ENCODE peak calls at places on chromosomes 6 and 20, in nine cellular contexts. One of them, this sample, is unnamed.

GRCh38 chr6:9851006-9851405 is 563.9 kb downstream of the TFAP2A start:
- DNase-seq in choroid plexus epithelial cell: no peak
- DNase-seq in activated naive CD4-positive, alpha-beta T cell treated with anti-CD3 and anti-CD28 coated beads for 36 hours: no peak
- DNase-seq in kidney glomerular epithelial cell: no peak
- DNase-seq in activated T-helper 1 cell treated with anti-CD3 and anti-CD28 coated beads, Interleukin-2, amount 50 U/mL, for 16 hours: no peak
- DNase-seq in stomach: no peak
- DNase-seq in T-helper 2 cell: no peak
- DNase-seq in nephron progenitor cell: no peak
- DNase-seq in iris pigment epithelial cell: no peak
- DNase-seq in this sample: no peak

GRCh38 chr6:43986177-43986825 is 141.0 kb downstream of the MRPL14 start:
- DNase-seq in choroid plexus epithelial cell: no peak
- DNase-seq in activated naive CD4-positive, alpha-beta T cell treated with anti-CD3 and anti-CD28 coated beads for 36 hours: no peak
- DNase-seq in kidney glomerular epithelial cell: no peak
- DNase-seq in activated T-helper 1 cell treated with anti-CD3 and anti-CD28 coated beads, Interleukin-2, amount 50 U/mL, for 16 hours: no peak
- DNase-seq in stomach: no peak
- DNase-seq in T-helper 2 cell: no peak
- DNase-seq in nephron progenitor cell: no peak
- DNase-seq in iris pigment epithelial cell: no peak
- DNase-seq in this sample: no peak

GRCh38 chr6:160421854-160422253 is 73.7 kb downstream of the SLC22A3 start:
- DNase-seq in choroid plexus epithelial cell: no peak
- DNase-seq in activated naive CD4-positive, alpha-beta T cell treated with anti-CD3 and anti-CD28 coated beads for 36 hours: no peak
- DNase-seq in kidney glomerular epithelial cell: no peak
- DNase-seq in activated T-helper 1 cell treated with anti-CD3 and anti-CD28 coated beads, Interleukin-2, amount 50 U/mL, for 16 hours: no peak
- DNase-seq in stomach: no peak
- DNase-seq in T-helper 2 cell: no peak
- DNase-seq in nephron progenitor cell: no peak
- DNase-seq in iris pigment epithelial cell: peak; percentile 16
- DNase-seq in this sample: no peak

GRCh38 chr20:58702859-58703648 is 10.5 kb downstream of the NPEPL1 start:
- DNase-seq in choroid plexus epithelial cell: no peak
- DNase-seq in activated naive CD4-positive, alpha-beta T cell treated with anti-CD3 and anti-CD28 coated beads for 36 hours: peak; percentile 46
- DNase-seq in kidney glomerular epithelial cell: no peak
- DNase-seq in activated T-helper 1 cell treated with anti-CD3 and anti-CD28 coated beads, Interleukin-2, amount 50 U/mL, for 16 hours: no peak
- DNase-seq in stomach: no peak
- DNase-seq in T-helper 2 cell: no peak
- DNase-seq in nephron progenitor cell: no peak
- DNase-seq in iris pigment epithelial cell: no peak
- DNase-seq in this sample: no peak

GRCh38 chr6:144181639-144182038 is 31.3 kb downstream of the STX11 start:
- DNase-seq in choroid plexus epithelial cell: no peak
- DNase-seq in activated naive CD4-positive, alpha-beta T cell treated with anti-CD3 and anti-CD28 coated beads for 36 hours: no peak
- DNase-seq in kidney glomerular epithelial cell: no peak
- DNase-seq in activated T-helper 1 cell treated with anti-CD3 and anti-CD28 coated beads, Interleukin-2, amount 50 U/mL, for 16 hours: no peak
- DNase-seq in stomach: no peak
- DNase-seq in T-helper 2 cell: no peak
- DNase-seq in nephron progenitor cell: no peak
- DNase-seq in iris pigment epithelial cell: no peak
- DNase-seq in this sample: no peak

GRCh38 chr6:44708208-44708607 is 320.7 kb downstream of the CDC5L start:
- DNase-seq in choroid plexus epithelial cell: no peak
- DNase-seq in activated naive CD4-positive, alpha-beta T cell treated with anti-CD3 and anti-CD28 coated beads for 36 hours: no peak
- DNase-seq in kidney glomerular epithelial cell: no peak
- DNase-seq in activated T-helper 1 cell treated with anti-CD3 and anti-CD28 coated beads, Interleukin-2, amount 50 U/mL, for 16 hours: no peak
- DNase-seq in stomach: no peak
- DNase-seq in T-helper 2 cell: no peak
- DNase-seq in nephron progenitor cell: no peak
- DNase-seq in iris pigment epithelial cell: no peak
- DNase-seq in this sample: no peak

GRCh38 chr6:49950415-49950751 is 13.6 kb downstream of the DEFB114 start:
- DNase-seq in choroid plexus epithelial cell: no peak
- DNase-seq in activated naive CD4-positive, alpha-beta T cell treated with anti-CD3 and anti-CD28 coated beads for 36 hours: no peak
- DNase-seq in kidney glomerular epithelial cell: no peak
- DNase-seq in activated T-helper 1 cell treated with anti-CD3 and anti-CD28 coated beads, Interleukin-2, amount 50 U/mL, for 16 hours: no peak
- DNase-seq in stomach: no peak
- DNase-seq in T-helper 2 cell: no peak
- DNase-seq in nephron progenitor cell: no peak
- DNase-seq in iris pigment epithelial cell: no peak
- DNase-seq in this sample: no peak

GRCh38 chr6:160207618-160208017 is 51.0 kb downstream of the SLC22A2 start:
- DNase-seq in choroid plexus epithelial cell: no peak
- DNase-seq in activated naive CD4-positive, alpha-beta T cell treated with anti-CD3 and anti-CD28 coated beads for 36 hours: no peak
- DNase-seq in kidney glomerular epithelial cell: no peak
- DNase-seq in activated T-helper 1 cell treated with anti-CD3 and anti-CD28 coated beads, Interleukin-2, amount 50 U/mL, for 16 hours: no peak
- DNase-seq in stomach: no peak
- DNase-seq in T-helper 2 cell: no peak
- DNase-seq in nephron progenitor cell: no peak
- DNase-seq in iris pigment epithelial cell: no peak
- DNase-seq in this sample: no peak

GRCh38 chr6:148557796-148558457 is 188.9 kb upstream of the UST start:
- DNase-seq in choroid plexus epithelial cell: peak; percentile 58
- DNase-seq in activated naive CD4-positive, alpha-beta T cell treated with anti-CD3 and anti-CD28 coated beads for 36 hours: no peak
- DNase-seq in kidney glomerular epithelial cell: no peak
- DNase-seq in activated T-helper 1 cell treated with anti-CD3 and anti-CD28 coated beads, Interleukin-2, amount 50 U/mL, for 16 hours: no peak
- DNase-seq in stomach: no peak
- DNase-seq in T-helper 2 cell: peak; percentile 15
- DNase-seq in nephron progenitor cell: no peak
- DNase-seq in iris pigment epithelial cell: peak; percentile 59
- DNase-seq in this sample: no peak

GRCh38 chr20:49486064-49486463 is 3.6 kb upstream of the KCNB1 start:
- DNase-seq in choroid plexus epithelial cell: no peak
- DNase-seq in activated naive CD4-positive, alpha-beta T cell treated with anti-CD3 and anti-CD28 coated beads for 36 hours: no peak
- DNase-seq in kidney glomerular epithelial cell: no peak
- DNase-seq in activated T-helper 1 cell treated with anti-CD3 and anti-CD28 coated beads, Interleukin-2, amount 50 U/mL, for 16 hours: no peak
- DNase-seq in stomach: no peak
- DNase-seq in T-helper 2 cell: no peak
- DNase-seq in nephron progenitor cell: no peak
- DNase-seq in iris pigment epithelial cell: no peak
- DNase-seq in this sample: no peak

GRCh38 chr6:20223119-20223518 is 10.8 kb upstream of the MBOAT1 start:
- DNase-seq in choroid plexus epithelial cell: no peak
- DNase-seq in activated naive CD4-positive, alpha-beta T cell treated with anti-CD3 and anti-CD28 coated beads for 36 hours: no peak
- DNase-seq in kidney glomerular epithelial cell: no peak
- DNase-seq in activated T-helper 1 cell treated with anti-CD3 and anti-CD28 coated beads, Interleukin-2, amount 50 U/mL, for 16 hours: no peak
- DNase-seq in stomach: no peak
- DNase-seq in T-helper 2 cell: no peak
- DNase-seq in nephron progenitor cell: no peak
- DNase-seq in iris pigment epithelial cell: no peak
- DNase-seq in this sample: no peak

GRCh38 chr20:11229772-11230171 is 556.0 kb upstream of the JAG1 start:
- DNase-seq in choroid plexus epithelial cell: peak; percentile 96
- DNase-seq in activated naive CD4-positive, alpha-beta T cell treated with anti-CD3 and anti-CD28 coated beads for 36 hours: no peak
- DNase-seq in kidney glomerular epithelial cell: peak; percentile 83
- DNase-seq in activated T-helper 1 cell treated with anti-CD3 and anti-CD28 coated beads, Interleukin-2, amount 50 U/mL, for 16 hours: no peak
- DNase-seq in stomach: peak; percentile 31
- DNase-seq in T-helper 2 cell: no peak
- DNase-seq in nephron progenitor cell: no peak
- DNase-seq in iris pigment epithelial cell: peak; percentile 96
- DNase-seq in this sample: peak; percentile 12

GRCh38 chr20:38170219-38170902 is 5.3 kb upstream of the TGM2 start:
- DNase-seq in choroid plexus epithelial cell: peak; percentile 39
- DNase-seq in activated naive CD4-positive, alpha-beta T cell treated with anti-CD3 and anti-CD28 coated beads for 36 hours: no peak
- DNase-seq in kidney glomerular epithelial cell: no peak
- DNase-seq in activated T-helper 1 cell treated with anti-CD3 and anti-CD28 coated beads, Interleukin-2, amount 50 U/mL, for 16 hours: no peak
- DNase-seq in stomach: no peak
- DNase-seq in T-helper 2 cell: no peak
- DNase-seq in nephron progenitor cell: no peak
- DNase-seq in iris pigment epithelial cell: no peak
- DNase-seq in this sample: no peak

GRCh38 chr20:56766528-56766927 is 137.4 kb downstream of the TFAP2C start:
- DNase-seq in choroid plexus epithelial cell: no peak
- DNase-seq in activated naive CD4-positive, alpha-beta T cell treated with anti-CD3 and anti-CD28 coated beads for 36 hours: no peak
- DNase-seq in kidney glomerular epithelial cell: no peak
- DNase-seq in activated T-helper 1 cell treated with anti-CD3 and anti-CD28 coated beads, Interleukin-2, amount 50 U/mL, for 16 hours: no peak
- DNase-seq in stomach: no peak
- DNase-seq in T-helper 2 cell: no peak
- DNase-seq in nephron progenitor cell: no peak
- DNase-seq in iris pigment epithelial cell: no peak
- DNase-seq in this sample: no peak

GRCh38 chr6:132333639-132334516 is 67.4 kb downstream of the MOXD1 start:
- DNase-seq in choroid plexus epithelial cell: peak; percentile 87
- DNase-seq in activated naive CD4-positive, alpha-beta T cell treated with anti-CD3 and anti-CD28 coated beads for 36 hours: no peak
- DNase-seq in kidney glomerular epithelial cell: peak; percentile 93
- DNase-seq in activated T-helper 1 cell treated with anti-CD3 and anti-CD28 coated beads, Interleukin-2, amount 50 U/mL, for 16 hours: no peak
- DNase-seq in stomach: peak; percentile 57
- DNase-seq in T-helper 2 cell: no peak
- DNase-seq in nephron progenitor cell: no peak
- DNase-seq in iris pigment epithelial cell: peak; percentile 95
- DNase-seq in this sample: no peak

GRCh38 chr6:41588083-41588482 is 41.9 kb downstream of the FOXP4 start:
- DNase-seq in choroid plexus epithelial cell: no peak
- DNase-seq in activated naive CD4-positive, alpha-beta T cell treated with anti-CD3 and anti-CD28 coated beads for 36 hours: no peak
- DNase-seq in kidney glomerular epithelial cell: no peak
- DNase-seq in activated T-helper 1 cell treated with anti-CD3 and anti-CD28 coated beads, Interleukin-2, amount 50 U/mL, for 16 hours: no peak
- DNase-seq in stomach: no peak
- DNase-seq in T-helper 2 cell: no peak
- DNase-seq in nephron progenitor cell: no peak
- DNase-seq in iris pigment epithelial cell: no peak
- DNase-seq in this sample: no peak

GRCh38 chr20:56032251-56032650 is 26.9 kb upstream of the CBLN4 start:
- DNase-seq in choroid plexus epithelial cell: peak; percentile 13
- DNase-seq in activated naive CD4-positive, alpha-beta T cell treated with anti-CD3 and anti-CD28 coated beads for 36 hours: no peak
- DNase-seq in kidney glomerular epithelial cell: no peak
- DNase-seq in activated T-helper 1 cell treated with anti-CD3 and anti-CD28 coated beads, Interleukin-2, amount 50 U/mL, for 16 hours: no peak
- DNase-seq in stomach: no peak
- DNase-seq in T-helper 2 cell: no peak
- DNase-seq in nephron progenitor cell: no peak
- DNase-seq in iris pigment epithelial cell: peak; percentile 6
- DNase-seq in this sample: no peak

GRCh38 chr6:38813451-38813850 is 98.3 kb downstream of the DNAH8 start:
- DNase-seq in choroid plexus epithelial cell: no peak
- DNase-seq in activated naive CD4-positive, alpha-beta T cell treated with anti-CD3 and anti-CD28 coated beads for 36 hours: no peak
- DNase-seq in kidney glomerular epithelial cell: no peak
- DNase-seq in activated T-helper 1 cell treated with anti-CD3 and anti-CD28 coated beads, Interleukin-2, amount 50 U/mL, for 16 hours: no peak
- DNase-seq in stomach: no peak
- DNase-seq in T-helper 2 cell: no peak
- DNase-seq in nephron progenitor cell: no peak
- DNase-seq in iris pigment epithelial cell: no peak
- DNase-seq in this sample: no peak

GRCh38 chr6:52994789-52995078 is 350 bp downstream of the GSTA4 start:
- DNase-seq in choroid plexus epithelial cell: no peak
- DNase-seq in activated naive CD4-positive, alpha-beta T cell treated with anti-CD3 and anti-CD28 coated beads for 36 hours: no peak
- DNase-seq in kidney glomerular epithelial cell: no peak
- DNase-seq in activated T-helper 1 cell treated with anti-CD3 and anti-CD28 coated beads, Interleukin-2, amount 50 U/mL, for 16 hours: no peak
- DNase-seq in stomach: peak; percentile 33
- DNase-seq in T-helper 2 cell: no peak
- DNase-seq in nephron progenitor cell: peak; percentile 61
- DNase-seq in iris pigment epithelial cell: peak; percentile 31
- DNase-seq in this sample: no peak

GRCh38 chr6:44260011-44260410 is 2.7 kb upstream of the SLC35B2 start:
- DNase-seq in choroid plexus epithelial cell: no peak
- DNase-seq in activated naive CD4-positive, alpha-beta T cell treated with anti-CD3 and anti-CD28 coated beads for 36 hours: no peak
- DNase-seq in kidney glomerular epithelial cell: no peak
- DNase-seq in activated T-helper 1 cell treated with anti-CD3 and anti-CD28 coated beads, Interleukin-2, amount 50 U/mL, for 16 hours: no peak
- DNase-seq in stomach: no peak
- DNase-seq in T-helper 2 cell: no peak
- DNase-seq in nephron progenitor cell: no peak
- DNase-seq in iris pigment epithelial cell: no peak
- DNase-seq in this sample: no peak

GRCh38 chr20:63745961-63746765 is 6.6 kb downstream of the SLC2A4RG start:
- DNase-seq in choroid plexus epithelial cell: no peak
- DNase-seq in activated naive CD4-positive, alpha-beta T cell treated with anti-CD3 and anti-CD28 coated beads for 36 hours: no peak
- DNase-seq in kidney glomerular epithelial cell: no peak
- DNase-seq in activated T-helper 1 cell treated with anti-CD3 and anti-CD28 coated beads, Interleukin-2, amount 50 U/mL, for 16 hours: no peak
- DNase-seq in stomach: no peak
- DNase-seq in T-helper 2 cell: no peak
- DNase-seq in nephron progenitor cell: no peak
- DNase-seq in iris pigment epithelial cell: no peak
- DNase-seq in this sample: no peak